ENCODE peak calls at places on chromosomes 5 and 9, in seven cellular contexts. One of them, this sample, is unnamed.
A peak's percentile ranks its signal among the peaks of the same experiment; 100 is the strongest.

GRCh38 chr9:113296796-113297558 is 6.2 kb downstream of the RNF183 start:
- DNase-seq in neural crest cell: no peak
- DNase-seq in MCF 10A: no peak
- DNase-seq in ELR: no peak
- DNase-seq in stomach: no peak
- DNase-seq in HTR-8/SVneo: no peak
- DNase-seq in prostate gland: no peak
- DNase-seq in this sample: no peak

GRCh38 chr5:150645070-150645700 is 4.7 kb downstream of the SYNPO start:
- DNase-seq in neural crest cell: no peak
- DNase-seq in MCF 10A: peak; percentile 98
- DNase-seq in ELR: peak; percentile 77
- DNase-seq in stomach: no peak
- DNase-seq in HTR-8/SVneo: peak; percentile 74
- DNase-seq in prostate gland: no peak
- DNase-seq in this sample: peak; percentile 78

GRCh38 chr9:129182625-129183494 is 4.8 kb upstream of the IER5L start:
- DNase-seq in neural crest cell: peak; percentile 71
- DNase-seq in MCF 10A: peak; percentile 34
- DNase-seq in ELR: peak; percentile 49
- DNase-seq in stomach: no peak
- DNase-seq in HTR-8/SVneo: no peak
- DNase-seq in prostate gland: no peak
- DNase-seq in this sample: peak; percentile 26

GRCh38 chr5:76177974-76178373 is 94.8 kb downstream of the SV2C start:
- DNase-seq in neural crest cell: no peak
- DNase-seq in MCF 10A: no peak
- DNase-seq in ELR: no peak
- DNase-seq in stomach: no peak
- DNase-seq in HTR-8/SVneo: no peak
- DNase-seq in prostate gland: no peak
- DNase-seq in this sample: no peak

GRCh38 chr9:38024036-38024681 is 44.9 kb downstream of the SHB start:
- DNase-seq in neural crest cell: no peak
- DNase-seq in MCF 10A: peak; percentile 94
- DNase-seq in ELR: peak; percentile 53
- DNase-seq in stomach: no peak
- DNase-seq in HTR-8/SVneo: no peak
- DNase-seq in prostate gland: peak; percentile 83
- DNase-seq in this sample: no peak

GRCh38 chr5:88688981-88689661 is 193.9 kb downstream of the MEF2C start:
- DNase-seq in neural crest cell: no peak
- DNase-seq in MCF 10A: no peak
- DNase-seq in ELR: no peak
- DNase-seq in stomach: no peak
- DNase-seq in HTR-8/SVneo: no peak
- DNase-seq in prostate gland: no peak
- DNase-seq in this sample: no peak

GRCh38 chr5:83172011-83172410 is 94.7 kb downstream of the XRCC4 start:
- DNase-seq in neural crest cell: no peak
- DNase-seq in MCF 10A: no peak
- DNase-seq in ELR: no peak
- DNase-seq in stomach: no peak
- DNase-seq in HTR-8/SVneo: no peak
- DNase-seq in prostate gland: no peak
- DNase-seq in this sample: no peak

GRCh38 chr5:36720688-36721087 is 114.3 kb downstream of the SLC1A3 start:
- DNase-seq in neural crest cell: no peak
- DNase-seq in MCF 10A: no peak
- DNase-seq in ELR: no peak
- DNase-seq in stomach: no peak
- DNase-seq in HTR-8/SVneo: no peak
- DNase-seq in prostate gland: no peak
- DNase-seq in this sample: no peak

GRCh38 chr5:134387443-134387842 is 16.1 kb downstream of the UBE2B start:
- DNase-seq in neural crest cell: no peak
- DNase-seq in MCF 10A: no peak
- DNase-seq in ELR: no peak
- DNase-seq in stomach: no peak
- DNase-seq in HTR-8/SVneo: no peak
- DNase-seq in prostate gland: no peak
- DNase-seq in this sample: no peak